ENCODE peak calls at places on chromosomes 13 and 19, in eight cellular contexts. A is cardiac muscle cell, D is GM12865, L is upper lobe of left lung, U is left lung, V is lower lobe of right lung, H is HCT116, K is fibroblast of the aortic adventitia. E is an unnamed sample.

GRCh38 chr13:111853766-111854165 is 213.2 kb upstream of the SOX1 start:
- DNase-seq in A (no peak), D (no peak), L (no peak), U (no peak), V (no peak), H (no peak), K (no peak), E (no peak)

GRCh38 chr13:55199132-55199531 is 1941.6 kb upstream of the PRR20A start:
- DNase-seq in A (no peak), D (no peak), L (no peak), U (no peak), V (no peak), H (no peak), K (no peak), E (peak)

GRCh38 chr19:48403606-48404005 is 10.1 kb downstream of the GRIN2D start:
- DNase-seq in A (peak), D (peak), L (peak), U (no peak), V (no peak), H (no peak), K (peak), E (peak)

GRCh38 chr13:73303858-73304257 is 245.1 kb downstream of the KLF5 start:
- DNase-seq in A (no peak), D (no peak), L (no peak), U (no peak), V (no peak), H (no peak), K (no peak), E (no peak)

GRCh38 chr19:18308051-18308947 is 14.6 kb downstream of the LSM4 start:
- DNase-seq in A (no peak), D (no peak), L (no peak), U (no peak), V (no peak), H (no peak), K (no peak), E (no peak)

GRCh38 chr19:16447015-16447384 is 24.8 kb downstream of the EPS15L1 start:
- DNase-seq in A (peak), D (peak), L (peak), U (peak), V (peak), H (no peak), K (peak), E (peak)

GRCh38 chr19:752652-753517 is 2.0 kb downstream of the MISP start:
- DNase-seq in A (peak), D (no peak), L (peak), U (peak), V (peak), H (peak), K (peak), E (peak)

GRCh38 chr13:59750860-59751259 is 412.9 kb downstream of the DIAPH3 start:
- DNase-seq in A (peak), D (no peak), L (no peak), U (no peak), V (no peak), H (no peak), K (peak), E (no peak)

GRCh38 chr19:16778796-16779411 is 50.3 kb upstream of the SIN3B start:
- DNase-seq in A (peak), D (peak), L (peak), U (no peak), V (peak), H (peak), K (peak), E (peak)

GRCh38 chr19:275000-275399 is 16.2 kb downstream of the PLPP2 start:
- DNase-seq in A (no peak), D (no peak), L (no peak), U (no peak), V (peak), H (no peak), K (no peak), E (no peak)

GRCh38 chr13:98405690-98406344 is 171.1 kb downstream of the STK24 start:
- DNase-seq in A (no peak), D (no peak), L (no peak), U (no peak), V (no peak), H (no peak), K (no peak), E (no peak)

GRCh38 chr19:17292301-17293074 is 10.7 kb downstream of the ABHD8 start:
- DNase-seq in A (peak), D (peak), L (peak), U (peak), V (peak), H (peak), K (peak), E (peak)

GRCh38 chr19:1465191-1466016 is 13.6 kb downstream of the C19orf25 start:
- DNase-seq in A (no peak), D (no peak), L (peak), U (no peak), V (no peak), H (no peak), K (no peak), E (no peak)

GRCh38 chr13:98981596-98982195 is 3.8 kb upstream of the DOCK9 start:
- DNase-seq in A (no peak), D (peak), L (no peak), U (no peak), V (no peak), H (no peak), K (no peak), E (no peak)

GRCh38 chr13:109131698-109132257 is 502.4 kb downstream of the MYO16 start:
- DNase-seq in A (peak), D (peak), L (no peak), U (no peak), V (no peak), H (no peak), K (peak), E (no peak)

GRCh38 chr19:33638167-33639033 is 16.6 kb downstream of the CHST8 start:
- DNase-seq in A (no peak), D (no peak), L (no peak), U (no peak), V (peak), H (no peak), K (no peak), E (no peak)

GRCh38 chr19:44587863-44588752 is 25.3 kb upstream of the IGSF23 start:
- DNase-seq in A (peak), D (peak), L (no peak), U (no peak), V (no peak), H (peak), K (peak), E (no peak)

GRCh38 chr19:23222998-23223652 is 27.1 kb downstream of the ZNF724 start:
- DNase-seq in A (no peak), D (no peak), L (no peak), U (no peak), V (no peak), H (no peak), K (no peak), E (no peak)
- H3K4me3 ChIP-seq in A (no peak), D (no peak), L (no peak), U (no peak), V (no peak), H (no peak), K (no peak), E (no peak)

GRCh38 chr19:10871711-10872550 is 578 bp downstream of the CARM1 start:
- DNase-seq in A (peak), D (peak), L (peak), U (peak), V (peak), H (no peak), K (no peak), E (peak)
- TF ChIP-seq CTCF in A (peak), D (peak), L (peak), U (no peak), V (no peak), H (no peak), K (peak), E (no peak)

GRCh38 chr13:20140487-20140886 is 20.4 kb downstream of the GJA3 start:
- DNase-seq in A (no peak), D (no peak), L (no peak), U (no peak), V (no peak), H (no peak), K (no peak), E (no peak)

GRCh38 chr13:20144141-20144850 is 16.6 kb downstream of the GJA3 start:
- DNase-seq in A (no peak), D (no peak), L (no peak), U (no peak), V (no peak), H (no peak), K (no peak), E (no peak)

GRCh38 chr13:20142019-20142926 is 18.6 kb downstream of the GJA3 start:
- DNase-seq in A (no peak), D (no peak), L (no peak), U (no peak), V (no peak), H (no peak), K (no peak), E (no peak)

GRCh38 chr13:20141238-20142018 is 19.4 kb downstream of the GJA3 start:
- DNase-seq in A (no peak), D (no peak), L (no peak), U (no peak), V (no peak), H (no peak), K (no peak), E (peak)

GRCh38 chr13:20142927-20143480 is 17.8 kb downstream of the GJA3 start:
- DNase-seq in A (no peak), D (no peak), L (no peak), U (no peak), V (no peak), H (no peak), K (no peak), E (peak)
- H3K4me3 ChIP-seq in A (no peak), D (no peak), L (no peak), U (no peak), V (no peak), H (no peak), K (no peak), E (no peak)

DNA sequence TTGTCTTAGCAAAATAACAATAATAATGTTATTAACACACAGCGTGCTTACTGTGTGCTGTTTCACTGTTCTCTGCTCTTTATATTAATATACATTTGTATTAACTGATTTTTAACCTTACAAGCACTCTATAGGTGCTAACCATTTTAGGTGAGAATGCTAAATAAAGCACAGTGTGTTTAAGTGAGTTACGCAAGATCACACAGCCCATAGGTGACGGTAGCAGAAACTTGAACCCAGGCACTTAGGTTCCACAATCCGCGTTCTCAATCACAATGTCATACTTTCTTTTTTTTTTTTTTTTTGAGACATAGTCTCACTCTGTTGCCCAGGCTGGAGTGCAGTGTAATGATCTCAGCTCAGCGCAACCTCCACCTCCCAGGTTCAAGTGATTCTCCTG is 5.8 kb downstream of the ZNF30 start:
- DNase-seq in A (no peak), D (no peak), L (no peak), U (no peak), V (no peak), H (no peak), K (no peak), E (no peak)
- TF ChIP-seq CTCF in A (no peak), D (no peak), L (no peak), U (no peak), V (no peak), H (no peak), K (no peak), E (no peak)

GRCh38 chr13:37869506-37869755 is 141 bp downstream of the TRPC4 start:
- DNase-seq in A (no peak), D (no peak), L (no peak), U (no peak), V (no peak), H (no peak), K (peak), E (no peak)

GRCh38 chr13:37869756-37870488 is at the start of gene TRPC4:
- DNase-seq in A (peak), D (no peak), L (peak), U (peak), V (peak), H (no peak), K (peak), E (peak)

GRCh38 chr13:37870895-37871550 is 1.5 kb upstream of the TRPC4 start:
- DNase-seq in A (peak), D (no peak), L (no peak), U (no peak), V (no peak), H (no peak), K (peak), E (no peak)

GRCh38 chr13:37870489-37870845 is 895 bp upstream of the TRPC4 start:
- DNase-seq in A (no peak), D (no peak), L (no peak), U (no peak), V (no peak), H (no peak), K (peak), E (no peak)

DNA sequence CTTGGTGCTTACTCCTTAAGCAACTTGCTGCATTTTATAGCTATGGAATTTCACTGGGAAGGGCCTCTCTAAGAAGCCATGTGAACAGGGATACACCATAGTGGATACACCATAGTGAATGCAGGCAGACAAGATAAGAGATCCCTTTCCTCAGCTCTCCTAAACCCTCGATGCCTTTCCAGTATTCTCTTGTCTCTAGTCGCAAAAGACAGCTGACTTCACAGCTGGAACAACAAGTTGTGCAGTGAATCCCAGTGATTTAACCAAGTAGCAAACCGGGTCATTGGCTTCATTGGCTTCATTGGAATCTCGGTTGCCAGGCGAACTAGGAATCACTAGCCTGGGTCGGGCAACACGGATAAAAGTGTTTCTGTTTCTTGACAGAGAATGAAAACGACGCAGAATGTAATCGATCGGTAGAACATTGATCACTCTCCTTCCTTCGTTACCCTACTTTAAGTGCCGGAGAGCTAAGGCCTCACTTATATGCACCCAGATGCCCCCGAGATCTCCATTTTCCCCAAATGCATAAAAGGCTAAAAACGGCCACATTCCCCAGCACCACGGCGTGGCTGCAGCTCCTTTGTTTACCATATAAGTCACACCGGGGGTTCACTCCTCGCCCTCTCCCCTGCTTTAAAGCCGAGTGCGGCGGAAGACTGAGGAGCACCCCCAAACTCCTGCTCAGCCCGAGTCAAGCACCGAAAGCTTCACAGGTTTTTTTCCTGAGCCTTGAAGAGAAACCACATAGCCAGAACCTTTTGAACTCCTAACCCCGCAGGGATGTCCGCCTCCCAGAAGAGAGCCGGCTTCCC is 674 bp downstream of the TRPC4 start:
- DNase-seq in A (peak), D (no peak), L (no peak), U (no peak), V (no peak), H (no peak), K (peak), E (no peak)
- H3K4me3 ChIP-seq in A (peak), D (no peak), L (no peak), U (peak), V (peak), H (no peak), K (peak), E (no peak)

E was measured in Caco-2.